ENCODE peak calls at places on chromosomes 13 and 19, in nine cellular contexts. E, K, B, T, Q, X, L, O and P are unnamed samples.

GRCh38 chr13:113794764-113795173 is 35.7 kb downstream of the TMEM255B start:
- DNase-seq in L (no peak), E (no peak), Q (no peak), B (no peak), X (no peak), K (no peak), O (no peak), T (no peak), P (no peak)

GRCh38 chr19:50506700-50507099 is 4.3 kb downstream of the JOSD2 start:
- DNase-seq in B (no peak), T (no peak), O (no peak), L (no peak), K (no peak), Q (no peak), E (no peak), X (no peak), P (no peak)

GRCh38 chr19:53076984-53077383 is 26.2 kb downstream of the ZNF160 start:
- DNase-seq in E (no peak), X (no peak), Q (peak), K (peak), O (peak), T (no peak), L (peak), B (peak), P (peak)

GRCh38 chr19:48283908-48284307 is 14.0 kb downstream of the ZNF114 start:
- DNase-seq in B (peak), T (no peak), E (no peak), L (no peak), K (no peak), O (no peak), X (no peak), Q (no peak), P (no peak)

GRCh38 chr13:38687246-38688229 is 661 bp downstream of the FREM2 start:
- DNase-seq in B (peak), E (no peak), T (no peak), X (no peak), O (peak), K (no peak), L (peak), Q (no peak), P (peak)

GRCh38 chr19:40763963-40764362 is 11.4 kb upstream of the MIA start:
- DNase-seq in T (no peak), Q (no peak), L (no peak), B (no peak), X (no peak), K (no peak), O (no peak), E (no peak), P (no peak)

GRCh38 chr13:107266657-107267056 is 698.7 kb upstream of the ARGLU1 start:
- DNase-seq in X (no peak), L (no peak), O (no peak), B (peak), E (no peak), Q (no peak), K (no peak), T (no peak), P (no peak)

GRCh38 chr13:78589206-78589605 is 14.1 kb downstream of the POU4F1 start:
- DNase-seq in K (no peak), T (no peak), B (peak), X (peak), L (peak), O (peak), Q (no peak), E (no peak), P (no peak)

GRCh38 chr13:21567714-21568113 is 36.3 kb downstream of the MICU2 start:
- DNase-seq in T (no peak), B (peak), K (no peak), X (no peak), E (no peak), O (no peak), L (no peak), Q (no peak), P (no peak)

GRCh38 chr19:37346091-37346490 is 24.8 kb upstream of the ZNF527 start:
- DNase-seq in L (peak), B (no peak), E (no peak), K (no peak), Q (no peak), T (no peak), X (no peak), O (no peak), P (peak)